ENCODE peak calls at places on chromosomes 11 and 22, in four cellular contexts. One of them, this sample, is unnamed.

GRCh38 chr11:102733232-102733875 is 8.6 kb upstream of the MMP8 start:
- DNase-seq in NCI-H146: peak
- DNase-seq in NCI-H1436 treated with DMSO at 0.1 percent for 48 hours: no peak
- DNase-seq in GM23338: peak
- DNase-seq in this sample: no peak

GRCh38 chr11:113444469-113445122 is 30.6 kb downstream of the DRD2 start:
- DNase-seq in NCI-H146: no peak
- DNase-seq in NCI-H1436 treated with DMSO at 0.1 percent for 48 hours: no peak
- DNase-seq in GM23338: no peak
- DNase-seq in this sample: no peak

GRCh38 chr22:17258015-17258827 is 39.0 kb upstream of the ADA2 start:
- DNase-seq in NCI-H146: peak
- DNase-seq in NCI-H1436 treated with DMSO at 0.1 percent for 48 hours: peak
- DNase-seq in GM23338: peak
- DNase-seq in this sample: no peak

GRCh38 chr22:37746366-37747089 is 49.7 kb downstream of the TRIOBP start:
- DNase-seq in NCI-H146: no peak
- DNase-seq in NCI-H1436 treated with DMSO at 0.1 percent for 48 hours: no peak
- DNase-seq in GM23338: no peak
- DNase-seq in this sample: no peak

GRCh38 chr22:26515938-26516337 is 3.7 kb upstream of the TFIP11 start:
- DNase-seq in NCI-H146: no peak
- DNase-seq in NCI-H1436 treated with DMSO at 0.1 percent for 48 hours: no peak
- DNase-seq in GM23338: no peak
- DNase-seq in this sample: no peak

GRCh38 chr11:15579287-15580001 is 464.7 kb downstream of the INSC start:
- DNase-seq in NCI-H146: no peak
- DNase-seq in NCI-H1436 treated with DMSO at 0.1 percent for 48 hours: no peak
- DNase-seq in GM23338: no peak
- DNase-seq in this sample: no peak

GRCh38 chr11:19508166-19508565 is 204.5 kb upstream of the NAV2 start:
- DNase-seq in NCI-H146: no peak
- DNase-seq in NCI-H1436 treated with DMSO at 0.1 percent for 48 hours: no peak
- DNase-seq in GM23338: no peak
- DNase-seq in this sample: no peak

GRCh38 chr22:23053912-23054530 is 16.3 kb upstream of the GNAZ start:
- DNase-seq in NCI-H146: no peak
- DNase-seq in NCI-H1436 treated with DMSO at 0.1 percent for 48 hours: no peak
- DNase-seq in GM23338: no peak
- DNase-seq in this sample: no peak

GRCh38 chr11:60761436-60762190 is 4.9 kb downstream of the MS4A15 start:
- DNase-seq in NCI-H146: peak
- DNase-seq in NCI-H1436 treated with DMSO at 0.1 percent for 48 hours: no peak
- DNase-seq in GM23338: no peak
- DNase-seq in this sample: no peak

GRCh38 chr11:113862430-113862829 is 12.9 kb downstream of the USP28 start:
- DNase-seq in NCI-H146: peak
- DNase-seq in NCI-H1436 treated with DMSO at 0.1 percent for 48 hours: no peak
- DNase-seq in GM23338: peak
- DNase-seq in this sample: no peak

GRCh38 chr11:16986434-16987204 is 27.6 kb downstream of the PLEKHA7 start:
- DNase-seq in NCI-H146: no peak
- DNase-seq in NCI-H1436 treated with DMSO at 0.1 percent for 48 hours: no peak
- DNase-seq in GM23338: peak
- DNase-seq in this sample: peak

GRCh38 chr11:15327786-15328231 is 213.1 kb downstream of the INSC start:
- DNase-seq in NCI-H146: peak
- DNase-seq in NCI-H1436 treated with DMSO at 0.1 percent for 48 hours: no peak
- DNase-seq in GM23338: peak
- DNase-seq in this sample: no peak